ENCODE peak calls at places on chromosomes 16 and 17, in five cellular contexts. H is upper lobe of right lung, J is WTC11, Y is psoas muscle, I is GM13976. K is an unnamed sample.

GRCh38 chr17:35099929-35100328 is 19.7 kb downstream of the RAD51D start:
- DNase-seq in H (no peak), J (no peak), Y (no peak), I (no peak), K (no peak)

GRCh38 chr17:27635275-27635823 is 4.4 kb downstream of the LGALS9 start:
- DNase-seq in H (no peak), J (no peak), Y (no peak), I (peak; percentile 64), K (no peak)

GRCh38 chr17:80600586-80600985 is 55.9 kb downstream of the RPTOR start:
- DNase-seq in H (no peak), J (no peak), Y (no peak), I (no peak), K (no peak)

GRCh38 chr17:16419929-16420271 is 4.5 kb downstream of the TRPV2 start:
- DNase-seq in H (no peak), J (no peak), Y (no peak), I (no peak), K (no peak)

GRCh38 chr17:9356488-9356911 is 219.1 kb downstream of the STX8 start:
- DNase-seq in H (no peak), J (no peak), Y (no peak), I (no peak), K (no peak)

GRCh38 chr17:1160591-1161041 is 19.2 kb downstream of the ABR start:
- DNase-seq in H (no peak), J (peak; percentile 48), Y (no peak), I (no peak), K (no peak)

GRCh38 chr17:40404003-40404402 is 13.7 kb downstream of the TOP2A start:
- DNase-seq in H (no peak), J (no peak), Y (no peak), I (no peak), K (no peak)

GRCh38 chr17:4354862-4355514 is 11.5 kb downstream of the UBE2G1 start:
- DNase-seq in H (no peak), J (no peak), Y (no peak), I (no peak), K (no peak)

GRCh38 chr17:77322534-77323412 is 182.0 kb downstream of the SEC14L1 start:
- DNase-seq in H (peak; percentile 82), J (peak; percentile 16), Y (peak; percentile 92), I (no peak), K (no peak)

GRCh38 chr17:77420476-77420803 is 279.7 kb downstream of the SEC14L1 start:
- DNase-seq in H (no peak), J (no peak), Y (no peak), I (no peak), K (no peak)

GRCh38 chr16:68492501-68493411 is 44.4 kb upstream of the SMPD3 start:
- DNase-seq in H (no peak), J (no peak), Y (no peak), I (no peak), K (no peak)
- TF ChIP-seq CTCF in H (no peak), J (no peak), Y (no peak), I (no peak), K (no peak)

GRCh38 chr17:72566671-72567484 is 446.1 kb downstream of the SOX9 start:
- DNase-seq in H (no peak), J (no peak), Y (no peak), I (no peak), K (no peak)
- TF ChIP-seq CTCF in H (no peak), J (no peak), Y (no peak), I (no peak), K (no peak)

GRCh38 chr17:64017381-64017980 is 3.0 kb downstream of the ICAM2 start:
- DNase-seq in H (no peak), J (no peak), Y (no peak), I (no peak), K (no peak)
- TF ChIP-seq CTCF in H (peak; percentile 34), J (peak; percentile 15), Y (peak; percentile 17), I (no peak), K (no peak)

GRCh38 chr17:47253541-47254402 is at the start of gene ITGB3:
- DNase-seq in H (peak; percentile 86), J (peak; percentile 81), Y (peak; percentile 89), I (peak; percentile 88), K (no peak)
- TF ChIP-seq CTCF in H (peak; percentile 40), J (no peak), Y (peak; percentile 56), I (peak; percentile 71), K (peak; percentile 46)

GRCh38 chr17:45319239-45319703 is 2.5 kb upstream of the MAP3K14 start:
- DNase-seq in H (no peak), J (no peak), Y (no peak), I (no peak), K (no peak)

GRCh38 chr17:45316271-45317112 is at the start of gene MAP3K14:
- DNase-seq in H (peak; percentile 92), J (peak; percentile 69), Y (peak; percentile 90), I (peak; percentile 58), K (peak; percentile 38)

GRCh38 chr17:45315583-45316270 is 1.1 kb downstream of the MAP3K14 start:
- DNase-seq in H (no peak), J (no peak), Y (no peak), I (no peak), K (no peak)

GRCh38 chr17:45318561-45319230 is 1.9 kb upstream of the MAP3K14 start:
- DNase-seq in H (no peak), J (no peak), Y (no peak), I (no peak), K (no peak)

GRCh38 chr17:45317113-45317820 is 447 bp upstream of the MAP3K14 start:
- DNase-seq in H (peak; percentile 100), J (peak; percentile 100), Y (peak; percentile 100), I (peak; percentile 98), K (peak; percentile 96)
- TF ChIP-seq CTCF in H (no peak), J (no peak), Y (no peak), I (no peak), K (no peak)

DNA sequence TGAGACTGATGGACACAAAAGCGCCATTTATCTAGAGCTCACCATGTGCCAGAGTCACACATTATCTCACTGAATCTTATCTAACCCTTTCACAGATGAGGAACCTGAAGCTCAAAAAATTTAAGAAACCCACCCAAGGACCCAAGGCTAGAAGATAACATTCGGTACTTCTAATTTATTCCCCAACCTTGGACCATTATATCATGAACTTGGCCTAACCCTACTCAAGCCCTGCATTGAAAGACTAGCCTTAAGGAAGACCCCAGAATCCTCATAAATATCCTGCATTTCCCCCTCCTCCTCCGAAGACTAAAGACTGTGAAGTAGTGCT is 548 bp upstream of the DYNC1LI2 start:
- DNase-seq in H (no peak), J (no peak), Y (no peak), I (no peak), K (no peak)
- TF ChIP-seq CTCF in H (no peak), J (peak; percentile 3), Y (no peak), I (no peak), K (no peak)

GRCh38 chr16:16863672-16864071 is 484.7 kb downstream of the NPIPA7 start:
- DNase-seq in H (no peak), J (no peak), Y (no peak), I (no peak), K (no peak)

GRCh38 chr16:16857603-16858283 is 478.8 kb downstream of the NPIPA7 start:
- DNase-seq in H (no peak), J (no peak), Y (no peak), I (no peak), K (no peak)

GRCh38 chr16:16865374-16865773 is 486.4 kb downstream of the NPIPA7 start:
- DNase-seq in H (no peak), J (no peak), Y (no peak), I (peak; percentile 18), K (no peak)

GRCh38 chr16:16864536-16864935 is 485.6 kb downstream of the NPIPA7 start:
- DNase-seq in H (no peak), J (no peak), Y (no peak), I (no peak), K (no peak)

GRCh38 chr16:16861546-16861945 is 482.6 kb downstream of the NPIPA7 start:
- DNase-seq in H (no peak), J (peak; percentile 60), Y (no peak), I (peak; percentile 73), K (no peak)
- TF ChIP-seq CTCF in H (peak; percentile 73), J (peak; percentile 48), Y (peak; percentile 62), I (peak; percentile 68), K (peak; percentile 75)